ENCODE peak calls at places on chromosome 1, in six cellular contexts. Q, C, A, S, E and G are unnamed samples. For H3K4me1, the result is how much of the 10 kb centered on the place peaks cover.

GRCh38 chr1:116374340-116375164 is 1.5 kb downstream of the ATP1A1 start:
- DNase-seq in E (no peak), A (peak), C (peak), S (peak), Q (peak), G (no peak)

GRCh38 chr1:207027221-207027777 is 5.3 kb downstream of the C1orf116 start:
- DNase-seq in E (no peak), C (no peak), A (no peak), S (no peak), Q (no peak), G (peak)

GRCh38 chr1:154326546-154327465 is 1.5 kb downstream of the ATP8B2 start:
- DNase-seq in A (no peak), C (no peak), S (peak), E (peak), Q (peak), G (peak)

GRCh38 chr1:94118013-94118412 is 2.9 kb downstream of the ABCA4 start:
- DNase-seq in C (no peak), A (no peak), E (no peak), Q (no peak), S (no peak), G (no peak)

GRCh38 chr1:63289135-63289534 is 33.2 kb upstream of the FOXD3 start:
- DNase-seq in E (no peak), A (no peak), Q (no peak), C (no peak), S (no peak), G (no peak)

GRCh38 chr1:87684194-87684593 is 355.5 kb downstream of the LMO4 start:
- DNase-seq in C (no peak), S (peak), Q (peak), A (peak), E (peak), G (peak)

GRCh38 chr1:110554871-110555801 is 36.2 kb upstream of the KCNA10 start:
- DNase-seq in C (no peak), S (peak), E (peak), Q (peak), A (peak), G (no peak)

GRCh38 chr1:179745743-179746142 is 2.7 kb downstream of the FAM163A start:
- DNase-seq in Q (no peak), S (no peak), E (no peak), A (no peak), C (no peak), G (no peak)

GRCh38 chr1:224317383-224318045 is 12.5 kb downstream of the NVL start:
- DNase-seq in S (no peak), A (no peak), C (no peak), E (no peak), Q (no peak), G (no peak)

GRCh38 chr1:186574951-186575747 is 105.1 kb downstream of the PTGS2 start:
- DNase-seq in C (no peak), S (no peak), E (no peak), Q (no peak), A (no peak), G (peak)
- H3K4me2 ChIP-seq in C (no peak), S (no peak), E (no peak), Q (no peak), A (no peak), G (no peak)

GRCh38 chr1:7298749-7299151 is 472.3 kb upstream of the VAMP3 start:
- DNase-seq in A (no peak), C (no peak), Q (no peak), S (no peak), E (peak), G (peak)

GRCh38 chr1:7298145-7298544 is 473.0 kb upstream of the VAMP3 start:
- DNase-seq in S (no peak), E (no peak), C (no peak), Q (no peak), A (no peak), G (no peak)

GRCh38 chr1:7294636-7295035 is 476.5 kb upstream of the VAMP3 start:
- DNase-seq in E (no peak), Q (no peak), S (no peak), A (no peak), C (no peak), G (no peak)

GRCh38 chr1:7295946-7296345 is 475.1 kb upstream of the VAMP3 start:
- DNase-seq in C (no peak), S (no peak), E (no peak), Q (no peak), A (no peak), G (no peak)

DNA sequence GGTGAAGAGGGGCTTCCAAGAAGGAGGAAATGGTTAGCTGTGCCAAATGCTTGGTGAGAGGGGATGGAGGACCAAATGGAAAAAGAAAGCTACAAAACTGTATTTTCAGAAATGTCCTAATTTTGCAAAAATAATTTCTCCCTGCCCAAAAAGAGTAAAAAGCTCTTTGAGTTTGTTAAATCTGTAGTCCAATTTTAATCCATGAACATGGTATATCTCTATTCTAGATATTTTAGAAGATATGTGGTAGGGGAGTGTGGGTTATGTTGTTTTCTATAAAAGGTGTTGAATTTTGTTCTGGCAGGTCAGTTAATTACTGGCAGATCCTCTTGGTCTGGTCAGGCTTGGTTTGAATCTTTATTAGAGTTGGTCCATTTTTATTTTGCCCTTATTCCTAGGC is 474.1 kb upstream of the VAMP3 start:
- DNase-seq in C (no peak), Q (no peak), E (no peak), A (no peak), S (no peak), G (no peak)
- H3K4me1 ChIP-seq in C (under half), Q (under half), E (under half), A (under half), S (under half), G (under half)

GRCh38 chr1:17828991-17829390 is 73.9 kb downstream of the ACTL8 start:
- DNase-seq in A (no peak), E (no peak), S (no peak), Q (no peak), C (no peak), G (no peak)
- H3K4me2 ChIP-seq in A (no peak), E (no peak), S (no peak), Q (no peak), C (no peak), G (no peak)

GRCh38 chr1:171513743-171514142 is 28.4 kb downstream of the PRRC2C start:
- DNase-seq in E (no peak), C (no peak), Q (no peak), S (no peak), A (no peak), G (no peak)

GRCh38 chr1:171507435-171507834 is 22.1 kb downstream of the PRRC2C start:
- DNase-seq in A (no peak), S (no peak), Q (no peak), E (no peak), C (no peak), G (no peak)

GRCh38 chr1:171506525-171507304 is 21.4 kb downstream of the PRRC2C start:
- DNase-seq in Q (no peak), C (peak), S (no peak), A (no peak), E (peak), G (peak)

GRCh38 chr1:171509191-171509590 is 23.9 kb downstream of the PRRC2C start:
- DNase-seq in S (no peak), E (no peak), Q (no peak), C (no peak), A (no peak), G (peak)
- H3K4me1 ChIP-seq in S (under half), E (under half), Q (under half), C (under half), A (under half), G (under half)

GRCh38 chr1:28073867-28074266 is 14.5 kb downstream of the EYA3 start:
- DNase-seq in A (no peak), E (no peak), C (no peak), S (no peak), Q (no peak), G (no peak)

GRCh38 chr1:28078262-28078661 is 10.1 kb downstream of the EYA3 start:
- DNase-seq in A (no peak), S (no peak), C (no peak), E (no peak), Q (no peak), G (no peak)

GRCh38 chr1:28074892-28075511 is 13.4 kb downstream of the EYA3 start:
- DNase-seq in E (no peak), S (no peak), Q (no peak), C (no peak), A (no peak), G (no peak)

GRCh38 chr1:28078680-28079626 is 9.5 kb downstream of the EYA3 start:
- DNase-seq in C (no peak), A (no peak), E (peak), S (no peak), Q (no peak), G (peak)
- H3K4me2 ChIP-seq in C (no peak), A (no peak), E (no peak), S (no peak), Q (no peak), G (peak)